ENCODE peak calls at places on chromosomes 6 and 20, in nine cellular contexts. K is omental fat pad; Z is Peyer's patch; X is tibial artery; I is Calu3; V is activated CD8-positive, alpha-beta T cell treated with anti-CD3 and anti-CD28 coated beads for 36 hours; Q is colonic mucosa; C is BE2C; E is type B pancreatic cell. B is an unnamed sample.

GRCh38 chr6:144055121-144055931 is 40.0 kb downstream of the SF3B5 start:
- DNase-seq in Z (peak), X (no peak), K (no peak), V (peak), E (no peak), C (no peak), I (no peak), Q (no peak), B (no peak)

GRCh38 chr6:33677153-33677660 is 34.3 kb downstream of the UQCC2 start:
- DNase-seq in X (no peak), I (no peak), C (no peak), K (no peak), V (no peak), Z (no peak), E (no peak), Q (no peak), B (no peak)

GRCh38 chr6:54632984-54633565 is 213.5 kb upstream of the FAM83B start:
- DNase-seq in X (no peak), V (no peak), K (no peak), E (no peak), I (no peak), Q (no peak), C (no peak), Z (no peak), B (no peak)

GRCh38 chr20:4973330-4974097 is 27.8 kb downstream of the SLC23A2 start:
- DNase-seq in V (peak), K (no peak), E (no peak), Z (peak), Q (peak), I (peak), C (no peak), X (peak), B (no peak)

GRCh38 chr6:5082487-5083306 is 2.4 kb upstream of the PPP1R3G start:
- DNase-seq in I (peak), C (peak), V (no peak), X (peak), Q (no peak), K (no peak), E (no peak), Z (no peak), B (no peak)

GRCh38 chr20:4509825-4510522 is 211.7 kb upstream of the PRND start:
- DNase-seq in Q (no peak), Z (no peak), X (no peak), V (no peak), K (no peak), C (no peak), I (no peak), E (no peak), B (no peak)

GRCh38 chr6:52160468-52161104 is 25.6 kb upstream of the IL17A start:
- DNase-seq in I (no peak), C (no peak), V (peak), X (no peak), K (no peak), E (no peak), Z (no peak), Q (no peak), B (no peak)

GRCh38 chr6:81171991-81172740 is 580.3 kb downstream of the TENT5A start:
- DNase-seq in X (peak), Z (no peak), Q (no peak), V (no peak), E (no peak), K (no peak), I (peak), C (peak), B (no peak)

GRCh38 chr6:139970591-139970991 is 596.1 kb upstream of the CITED2 start:
- DNase-seq in E (no peak), V (no peak), I (no peak), Q (no peak), X (no peak), C (no peak), K (no peak), Z (no peak), B (no peak)

GRCh38 chr6:76124010-76124409 is 51.5 kb upstream of the IMPG1 start:
- DNase-seq in X (no peak), I (no peak), Q (no peak), E (no peak), V (no peak), C (no peak), Z (no peak), K (no peak), B (no peak)

GRCh38 chr20:36519012-36519719 is 22.2 kb upstream of the MYL9 start:
- DNase-seq in I (no peak), Q (no peak), E (no peak), Z (no peak), C (no peak), K (no peak), V (no peak), X (no peak), B (no peak)

GRCh38 chr20:58619847-58620431 is 31.1 kb upstream of the STX16 start:
- DNase-seq in C (peak), Q (no peak), E (no peak), X (no peak), K (no peak), I (no peak), Z (no peak), V (no peak), B (peak)

GRCh38 chr20:32793059-32793458 is 26.7 kb upstream of the MAPRE1 start:
- DNase-seq in X (no peak), E (no peak), K (no peak), V (no peak), I (no peak), Q (no peak), C (no peak), Z (no peak), B (no peak)

GRCh38 chr6:16764188-16764950 is 3.1 kb upstream of the ATXN1 start:
- DNase-seq in Q (no peak), K (no peak), I (no peak), C (no peak), E (no peak), V (no peak), X (no peak), Z (no peak), B (no peak)

GRCh38 chr6:50236164-50236563 is 186.4 kb upstream of the DEFB112 start:
- DNase-seq in V (no peak), X (no peak), E (no peak), C (no peak), Z (no peak), Q (no peak), K (no peak), I (no peak), B (no peak)

GRCh38 chr20:60906555-60906954 is 345.5 kb upstream of the CDH4 start:
- DNase-seq in C (no peak), Z (no peak), V (no peak), I (no peak), E (no peak), X (no peak), Q (no peak), K (no peak), B (no peak)

GRCh38 chr6:47690791-47691190 is 7.6 kb upstream of the ADGRF4 start:
- DNase-seq in Z (no peak), K (no peak), X (no peak), V (no peak), C (no peak), E (no peak), I (no peak), Q (no peak), B (no peak)

GRCh38 chr6:134004714-134005113 is 47.7 kb downstream of the SLC2A12 start:
- DNase-seq in Z (no peak), V (no peak), K (no peak), Q (no peak), E (no peak), X (no peak), I (no peak), C (no peak), B (no peak)

GRCh38 chr6:80520195-80520594 is 413.7 kb downstream of the BCKDHB start:
- DNase-seq in Z (no peak), V (no peak), C (no peak), I (no peak), X (no peak), Q (no peak), K (no peak), E (no peak), B (no peak)

GRCh38 chr6:43256670-43257664 is 13.7 kb downstream of the TTBK1 start:
- DNase-seq in E (no peak), Q (no peak), I (no peak), C (no peak), X (no peak), Z (no peak), K (no peak), V (peak), B (no peak)

GRCh38 chr20:1466211-1467081 is at the start of gene NSFL1C:
- DNase-seq in C (peak), Q (peak), I (peak), K (peak), V (peak), X (peak), E (peak), Z (peak), B (peak)

GRCh38 chr6:82080767-82081166 is 166.8 kb downstream of the IBTK start:
- DNase-seq in V (no peak), X (no peak), Q (no peak), Z (no peak), E (no peak), C (no peak), I (no peak), K (no peak), B (no peak)

GRCh38 chr20:38555395-38555794 is 25.6 kb upstream of the ADIG start:
- DNase-seq in Q (no peak), X (no peak), K (no peak), Z (no peak), C (no peak), I (no peak), E (no peak), V (no peak), B (no peak)

GRCh38 chr6:166435574-166435973 is 52.8 kb upstream of the MPC1 start:
- DNase-seq in V (peak), C (peak), E (no peak), I (no peak), K (no peak), Q (no peak), X (peak), Z (peak), B (no peak)

GRCh38 chr6:41723178-41723935 is 12.1 kb downstream of the TFEB start:
- DNase-seq in C (peak), I (peak), X (peak), V (no peak), Q (peak), K (peak), E (no peak), Z (peak), B (peak)

GRCh38 chr6:45132059-45132458 is 196.1 kb upstream of the RUNX2 start:
- DNase-seq in X (no peak), C (no peak), K (no peak), E (no peak), Z (no peak), I (no peak), Q (no peak), V (no peak), B (no peak)

GRCh38 chr6:167424060-167424673 is 99.3 kb downstream of the TTLL2 start:
- DNase-seq in Q (no peak), K (no peak), I (no peak), V (no peak), X (no peak), C (no peak), E (no peak), Z (no peak), B (peak)

GRCh38 chr6:109454483-109455160 is 950 bp downstream of the MICAL1 start:
- DNase-seq in K (no peak), I (no peak), C (peak), E (no peak), Z (peak), X (peak), Q (peak), V (peak), B (no peak)

GRCh38 chr6:64221776-64222175 is 586.2 kb downstream of the PHF3 start:
- DNase-seq in X (no peak), E (no peak), I (no peak), V (no peak), K (no peak), Z (no peak), C (no peak), Q (no peak), B (no peak)

GRCh38 chr6:53280207-53280606 is 68.5 kb downstream of the ELOVL5 start:
- DNase-seq in C (no peak), X (no peak), I (no peak), E (no peak), Z (no peak), K (no peak), V (no peak), Q (no peak), B (no peak)

GRCh38 chr6:15359335-15359862 is 113.5 kb downstream of the JARID2 start:
- DNase-seq in C (no peak), V (no peak), I (no peak), E (no peak), K (no peak), Z (no peak), Q (no peak), X (no peak), B (no peak)

GRCh38 chr20:34797012-34797720 is 28.3 kb downstream of the NCOA6 start:
- DNase-seq in K (no peak), Q (no peak), X (no peak), I (no peak), Z (no peak), C (no peak), V (no peak), E (no peak), B (peak)

GRCh38 chr6:32759669-32760068 is 3.7 kb downstream of the HLA-DQB2 start:
- DNase-seq in V (no peak), C (no peak), I (no peak), E (no peak), X (no peak), Q (no peak), Z (no peak), K (no peak), B (no peak)

GRCh38 chr6:109768485-109768884 is 77.4 kb downstream of the FIG4 start:
- DNase-seq in C (no peak), E (no peak), V (no peak), X (no peak), K (no peak), Z (no peak), I (no peak), Q (no peak), B (no peak)

GRCh38 chr6:23081701-23082100 is 512.3 kb downstream of the HDGFL1 start:
- DNase-seq in K (no peak), X (no peak), C (no peak), Z (no peak), V (no peak), Q (no peak), I (no peak), E (no peak), B (peak)
- TF ChIP-seq CTCF in K (no peak), X (no peak), C (peak), Z (no peak), V (no peak), Q (no peak), I (peak), E (peak), B (peak)

GRCh38 chr6:129621252-129621651 is 88.7 kb downstream of the ARHGAP18 start:
- DNase-seq in V (peak), E (no peak), Z (no peak), C (peak), I (peak), X (no peak), Q (no peak), K (no peak), B (peak)
- TF ChIP-seq CTCF in V (peak), E (peak), Z (peak), C (peak), I (peak), X (peak), Q (peak), K (no peak), B (peak)

GRCh38 chr20:48661575-48662473 is 166.0 kb downstream of the PREX1 start:
- DNase-seq in V (no peak), E (no peak), I (no peak), X (no peak), Q (no peak), Z (no peak), K (no peak), C (no peak), B (no peak)
- TF ChIP-seq CTCF in V (no peak), E (no peak), I (no peak), X (no peak), Q (no peak), Z (no peak), K (no peak), C (no peak), B (no peak)

GRCh38 chr20:6122111-6122872 is 538 bp downstream of the FERMT1 start:
- DNase-seq in E (no peak), Z (no peak), C (no peak), Q (peak), X (no peak), I (peak), K (no peak), V (no peak), B (peak)

GRCh38 chr20:6120491-6120988 is 2.3 kb downstream of the FERMT1 start:
- DNase-seq in Q (no peak), C (no peak), K (no peak), I (no peak), V (no peak), Z (no peak), X (no peak), E (no peak), B (no peak)

GRCh38 chr20:6123650-6124014 is 802 bp upstream of the FERMT1 start:
- DNase-seq in V (no peak), I (no peak), Q (no peak), E (no peak), Z (no peak), X (no peak), C (no peak), K (no peak), B (no peak)

GRCh38 chr20:6121504-6121903 is 1.3 kb downstream of the FERMT1 start:
- DNase-seq in Q (no peak), V (no peak), Z (no peak), X (no peak), E (no peak), K (no peak), C (no peak), I (no peak), B (no peak)

DNA sequence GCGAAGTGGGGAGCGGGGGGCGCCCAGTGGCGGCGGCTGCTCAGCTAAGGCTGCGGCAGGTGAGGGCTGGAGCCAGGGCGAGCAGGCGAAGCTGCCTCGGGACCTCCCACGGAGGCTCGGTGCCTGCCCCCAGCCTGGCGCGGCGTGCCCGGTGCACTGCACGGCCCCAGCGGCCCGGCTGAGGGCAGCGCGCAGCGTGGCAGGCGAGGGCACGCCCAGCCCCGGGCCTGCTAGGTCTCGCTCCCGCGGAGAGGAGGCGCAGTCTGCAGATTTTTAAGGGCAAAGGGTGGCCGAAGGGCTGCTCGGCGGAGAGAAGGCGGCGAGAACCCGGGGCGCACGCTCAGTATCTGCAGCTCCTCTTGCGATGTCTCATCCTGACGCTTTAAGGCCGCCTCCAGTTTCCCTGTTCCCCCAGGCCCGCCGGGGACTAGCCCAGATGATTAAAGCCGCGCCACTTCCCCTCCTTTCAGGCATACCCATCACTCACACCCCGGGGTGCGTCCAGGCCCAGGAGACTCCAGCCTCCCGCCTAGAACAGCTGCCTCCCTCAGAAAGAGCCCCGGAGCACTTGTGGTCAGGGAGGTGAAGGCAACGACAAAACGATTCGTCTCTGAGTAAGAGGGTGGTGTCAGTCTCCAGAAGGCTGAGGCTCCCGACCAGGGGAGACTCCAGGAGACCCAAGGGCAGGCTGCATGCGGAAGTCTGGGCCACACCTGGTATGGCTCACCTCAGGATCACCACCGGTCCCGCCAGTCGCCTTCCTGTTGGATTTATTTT is at the start of gene FERMT1:
- DNase-seq in Q (peak), E (peak), C (peak), X (no peak), V (peak), K (no peak), Z (no peak), I (peak), B (peak)
- TF ChIP-seq CTCF in Q (no peak), E (peak), C (no peak), X (no peak), V (no peak), K (no peak), Z (no peak), I (no peak), B (peak)

DNA sequence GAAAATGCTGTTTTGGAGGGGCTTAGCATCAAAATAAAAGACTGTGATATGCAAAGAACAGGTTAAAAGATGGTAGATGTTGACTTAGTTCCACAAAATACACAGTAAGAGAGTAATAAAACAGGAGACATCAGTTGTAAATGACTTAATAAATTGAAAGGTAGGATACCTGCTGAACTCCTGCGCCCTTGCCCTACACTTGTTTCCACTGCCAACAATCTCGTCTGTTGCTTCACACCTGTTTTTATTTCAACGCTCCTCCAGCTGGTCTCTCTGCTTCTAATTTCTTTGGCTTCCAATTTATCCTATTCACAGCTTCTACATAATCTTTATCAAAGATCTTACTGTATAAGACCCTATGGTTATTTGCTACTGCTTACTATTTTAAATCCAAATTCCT is 115.9 kb upstream of the BEND3 start:
- DNase-seq in X (no peak), I (no peak), E (no peak), Z (no peak), Q (no peak), V (no peak), K (no peak), C (no peak), B (no peak)
- TF ChIP-seq CTCF in X (no peak), I (no peak), E (no peak), Z (no peak), Q (no peak), V (no peak), K (no peak), C (no peak), B (no peak)

GRCh38 chr6:6674872-6675271 is 86.4 kb downstream of the LY86 start:
- DNase-seq in Z (no peak), E (no peak), Q (no peak), X (no peak), V (no peak), I (no peak), C (no peak), K (no peak), B (peak)
- TF ChIP-seq CTCF in Z (no peak), E (peak), Q (no peak), X (no peak), V (no peak), I (no peak), C (peak), K (no peak), B (peak)

GRCh38 chr6:161903584-161904232 is 629.8 kb upstream of the AGPAT4 start:
- DNase-seq in Z (no peak), V (no peak), K (no peak), Q (peak), C (no peak), I (no peak), X (no peak), E (no peak), B (no peak)

DNA sequence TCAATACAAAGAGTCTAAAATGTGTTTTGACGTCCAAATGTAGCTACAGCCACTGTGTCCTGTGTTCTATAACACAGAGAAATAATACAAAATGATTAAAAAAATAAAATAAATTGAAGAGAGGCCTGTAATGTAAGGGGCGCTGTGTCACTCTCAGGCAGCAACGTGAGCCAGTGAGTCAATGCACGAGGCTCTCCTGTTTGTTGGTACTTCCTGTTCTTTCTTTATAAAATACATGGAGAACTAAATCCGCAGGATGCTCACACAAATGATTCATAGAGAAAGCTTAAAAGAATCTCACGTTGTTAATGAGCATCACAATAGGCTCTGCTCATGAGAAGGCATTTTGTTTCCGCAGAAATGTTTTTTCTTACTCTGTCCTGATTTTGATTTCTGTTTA is 635.0 kb upstream of the AGPAT4 start:
- DNase-seq in X (no peak), K (no peak), E (no peak), I (no peak), Z (no peak), C (no peak), V (no peak), Q (no peak), B (no peak)
- TF ChIP-seq CTCF in X (no peak), K (no peak), E (no peak), I (no peak), Z (no peak), C (no peak), V (no peak), Q (no peak), B (no peak)

GRCh38 chr20:44068311-44068710 is 118.7 kb downstream of the JPH2 start:
- DNase-seq in V (peak), X (no peak), E (no peak), Q (no peak), I (no peak), C (no peak), K (no peak), Z (no peak), B (peak)
- TF ChIP-seq CTCF in V (no peak), X (no peak), E (no peak), Q (no peak), I (no peak), C (peak), K (no peak), Z (no peak), B (peak)